ENCODE peak calls at places on chromosome 15, in five cellular contexts. Z is AG08396, R is GM12891, Y is EL, L is left ventricle myocardium inferior. W is an unnamed sample.

GRCh38 chr15:59150185-59150584 is 45.2 kb downstream of the CCNB2 start:
- DNase-seq in Z (no peak), R (no peak), Y (no peak), L (no peak), W (no peak)

GRCh38 chr15:34084086-34084485 is 17.6 kb downstream of the EMC7 start:
- DNase-seq in Z (peak), R (no peak), Y (peak), L (no peak), W (peak)

GRCh38 chr15:101723161-101723873 is 956 bp downstream of the TARS3 start:
- DNase-seq in Z (peak), R (peak), Y (peak), L (no peak), W (peak)

GRCh38 chr15:65033659-65034269 is 4.3 kb upstream of the MTFMT start:
- DNase-seq in Z (peak), R (no peak), Y (peak), L (no peak), W (peak)

GRCh38 chr15:78004919-78005634 is 72.4 kb downstream of the TBC1D2B start:
- DNase-seq in Z (peak), R (no peak), Y (peak), L (peak), W (peak)

GRCh38 chr15:28935316-28935715 is 49.5 kb downstream of the APBA2 start:
- DNase-seq in Z (no peak), R (no peak), Y (peak), L (no peak), W (no peak)

GRCh38 chr15:39358441-39359041 is 222.3 kb upstream of the THBS1 start:
- DNase-seq in Z (peak), R (no peak), Y (peak), L (peak), W (no peak)

GRCh38 chr15:78368671-78369070 is 28.5 kb downstream of the CRABP1 start:
- DNase-seq in Z (no peak), R (no peak), Y (no peak), L (no peak), W (no peak)

GRCh38 chr15:77838061-77838460 is 205.3 kb upstream of the LINGO1 start:
- DNase-seq in Z (no peak), R (no peak), Y (no peak), L (no peak), W (no peak)

GRCh38 chr15:63041982-63042878 is at the start of gene TPM1:
- DNase-seq in Z (peak), R (peak), Y (peak), L (peak), W (peak)